ENCODE peak calls at places on chromosome 2, in five cellular contexts. One of them, this sample, is unnamed.

GRCh38 chr2:236939751-236940229 is 145.9 kb upstream of the COPS8 start:
- DNase-seq in adrenal gland: peak
- DNase-seq in heart left ventricle: no peak
- DNase-seq in ovary: no peak
- DNase-seq in stomach: no peak
- DNase-seq in this sample: no peak

GRCh38 chr2:121099329-121100318 is 185.4 kb downstream of the TFCP2L1 start:
- DNase-seq in adrenal gland: no peak
- DNase-seq in heart left ventricle: peak
- DNase-seq in ovary: no peak
- DNase-seq in stomach: peak
- DNase-seq in this sample: no peak

GRCh38 chr2:48954935-48955334 is 199.4 kb downstream of the FSHR start:
- DNase-seq in adrenal gland: no peak
- DNase-seq in heart left ventricle: no peak
- DNase-seq in ovary: no peak
- DNase-seq in stomach: no peak
- DNase-seq in this sample: no peak

GRCh38 chr2:152309352-152310214 is 25.4 kb upstream of the FMNL2 start:
- DNase-seq in adrenal gland: no peak
- DNase-seq in heart left ventricle: no peak
- DNase-seq in ovary: no peak
- DNase-seq in stomach: no peak
- DNase-seq in this sample: no peak

GRCh38 chr2:10771786-10772185 is 40.8 kb downstream of the PDIA6 start:
- DNase-seq in adrenal gland: no peak
- DNase-seq in heart left ventricle: no peak
- DNase-seq in ovary: no peak
- DNase-seq in stomach: no peak
- DNase-seq in this sample: no peak

GRCh38 chr2:9379372-9379725 is 44.0 kb downstream of the ITGB1BP1 start:
- DNase-seq in adrenal gland: no peak
- DNase-seq in heart left ventricle: no peak
- DNase-seq in ovary: no peak
- DNase-seq in stomach: no peak
- DNase-seq in this sample: no peak

GRCh38 chr2:144524190-144524957 is 4.5 kb upstream of the ZEB2 start:
- DNase-seq in adrenal gland: peak
- DNase-seq in heart left ventricle: peak
- DNase-seq in ovary: peak
- DNase-seq in stomach: no peak
- DNase-seq in this sample: no peak

GRCh38 chr2:228318218-228318617 is 136.7 kb upstream of the SPHKAP start:
- DNase-seq in adrenal gland: peak
- DNase-seq in heart left ventricle: peak
- DNase-seq in ovary: no peak
- DNase-seq in stomach: no peak
- DNase-seq in this sample: peak

GRCh38 chr2:176122633-176123482 is at the start of gene HOXD9:
- DNase-seq in adrenal gland: peak
- DNase-seq in heart left ventricle: no peak
- DNase-seq in ovary: peak
- DNase-seq in stomach: no peak
- DNase-seq in this sample: no peak

GRCh38 chr2:30763151-30763660 is 44.0 kb downstream of the CAPN13 start:
- DNase-seq in adrenal gland: no peak
- DNase-seq in heart left ventricle: no peak
- DNase-seq in ovary: no peak
- DNase-seq in stomach: peak
- DNase-seq in this sample: no peak

GRCh38 chr2:64623232-64623879 is 30.4 kb downstream of the SERTAD2 start:
- DNase-seq in adrenal gland: peak
- DNase-seq in heart left ventricle: no peak
- DNase-seq in ovary: no peak
- DNase-seq in stomach: peak
- DNase-seq in this sample: no peak

GRCh38 chr2:404581-404980 is 116.7 kb upstream of the ALKAL2 start:
- DNase-seq in adrenal gland: no peak
- DNase-seq in heart left ventricle: no peak
- DNase-seq in ovary: no peak
- DNase-seq in stomach: no peak
- DNase-seq in this sample: no peak

DNA sequence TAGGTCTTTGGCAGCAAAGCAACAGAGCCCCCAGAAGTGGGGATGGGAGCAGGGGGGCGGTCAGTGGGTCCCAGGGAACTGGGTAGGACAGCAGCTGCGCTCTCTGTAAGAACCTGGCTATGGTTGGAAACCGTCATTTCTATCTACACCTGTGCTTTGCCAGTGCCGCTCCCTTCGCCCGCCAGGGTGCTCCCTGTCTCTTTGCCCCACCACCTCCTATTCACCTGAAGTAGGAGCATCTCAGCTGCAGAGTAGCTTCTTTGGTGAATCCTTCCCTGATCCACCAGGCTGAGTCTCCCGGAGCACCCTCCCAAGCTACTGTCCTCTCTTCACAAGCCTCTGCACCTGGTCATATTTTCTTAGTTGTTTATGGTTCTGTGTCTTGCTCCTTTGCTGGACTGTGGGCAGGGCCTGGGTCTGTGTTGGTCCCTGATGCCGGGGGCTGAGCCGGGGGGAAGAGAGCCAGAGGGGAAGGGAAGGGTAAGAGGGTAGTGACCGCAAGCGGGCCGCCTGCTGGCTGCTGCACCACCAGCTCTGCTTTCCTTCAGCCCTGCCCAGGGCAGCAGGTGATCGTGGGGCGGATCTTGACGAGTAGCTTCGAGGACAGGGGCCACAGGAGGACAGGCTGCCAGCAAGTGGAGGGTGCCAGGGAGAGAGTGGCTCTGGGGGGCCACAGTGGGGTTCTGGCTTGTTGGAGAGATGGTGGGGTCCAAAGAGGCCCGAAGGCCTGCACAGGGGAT is 45.2 kb downstream of the INPP5D start:
- DNase-seq in adrenal gland: no peak
- DNase-seq in heart left ventricle: no peak
- DNase-seq in ovary: no peak
- DNase-seq in stomach: no peak
- DNase-seq in this sample: no peak
- TF ChIP-seq POLR2A in adrenal gland: no peak
- TF ChIP-seq POLR2A in heart left ventricle: no peak
- TF ChIP-seq POLR2A in ovary: no peak
- TF ChIP-seq POLR2A in stomach: no peak
- TF ChIP-seq POLR2A in this sample: no peak

DNA sequence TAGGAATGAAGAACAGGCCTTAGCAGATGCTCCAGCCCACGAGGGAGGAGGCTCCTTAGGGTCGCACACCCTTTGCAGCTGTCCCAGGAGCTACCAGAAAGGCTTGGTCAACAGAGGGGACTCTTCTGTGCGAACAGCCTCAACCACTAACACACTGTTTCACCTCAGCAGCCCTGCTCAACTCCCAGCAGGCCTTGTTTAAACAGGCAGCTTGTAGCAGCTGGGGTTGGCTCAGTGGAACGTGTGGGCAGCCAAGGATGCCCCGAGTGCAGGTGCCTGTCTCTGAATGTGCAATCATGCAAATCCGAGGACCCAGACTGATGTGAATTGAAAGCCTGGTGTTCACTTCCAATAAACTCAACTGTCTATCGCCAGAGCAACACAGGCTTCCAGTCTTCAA is 88.7 kb upstream of the CXCR4 start:
- DNase-seq in adrenal gland: no peak
- DNase-seq in heart left ventricle: no peak
- DNase-seq in ovary: no peak
- DNase-seq in stomach: no peak
- DNase-seq in this sample: no peak
- TF ChIP-seq POLR2A in adrenal gland: no peak
- TF ChIP-seq POLR2A in heart left ventricle: no peak
- TF ChIP-seq POLR2A in ovary: no peak
- TF ChIP-seq POLR2A in stomach: no peak
- TF ChIP-seq POLR2A in this sample: no peak

GRCh38 chr2:241490444-241490760 is 18.0 kb downstream of the STK25 start:
- DNase-seq in adrenal gland: no peak
- DNase-seq in heart left ventricle: no peak
- DNase-seq in ovary: no peak
- DNase-seq in stomach: no peak
- DNase-seq in this sample: no peak
- TF ChIP-seq POLR2A in adrenal gland: no peak
- TF ChIP-seq POLR2A in heart left ventricle: no peak
- TF ChIP-seq POLR2A in ovary: no peak
- TF ChIP-seq POLR2A in stomach: no peak
- TF ChIP-seq POLR2A in this sample: no peak

GRCh38 chr2:233013027-233013461 is at the start of gene NGEF:
- DNase-seq in adrenal gland: peak
- DNase-seq in heart left ventricle: no peak
- DNase-seq in ovary: no peak
- DNase-seq in stomach: peak
- DNase-seq in this sample: no peak
- TF ChIP-seq POLR2A in adrenal gland: no peak
- TF ChIP-seq POLR2A in heart left ventricle: no peak
- TF ChIP-seq POLR2A in ovary: no peak
- TF ChIP-seq POLR2A in stomach: no peak
- TF ChIP-seq POLR2A in this sample: no peak

DNA sequence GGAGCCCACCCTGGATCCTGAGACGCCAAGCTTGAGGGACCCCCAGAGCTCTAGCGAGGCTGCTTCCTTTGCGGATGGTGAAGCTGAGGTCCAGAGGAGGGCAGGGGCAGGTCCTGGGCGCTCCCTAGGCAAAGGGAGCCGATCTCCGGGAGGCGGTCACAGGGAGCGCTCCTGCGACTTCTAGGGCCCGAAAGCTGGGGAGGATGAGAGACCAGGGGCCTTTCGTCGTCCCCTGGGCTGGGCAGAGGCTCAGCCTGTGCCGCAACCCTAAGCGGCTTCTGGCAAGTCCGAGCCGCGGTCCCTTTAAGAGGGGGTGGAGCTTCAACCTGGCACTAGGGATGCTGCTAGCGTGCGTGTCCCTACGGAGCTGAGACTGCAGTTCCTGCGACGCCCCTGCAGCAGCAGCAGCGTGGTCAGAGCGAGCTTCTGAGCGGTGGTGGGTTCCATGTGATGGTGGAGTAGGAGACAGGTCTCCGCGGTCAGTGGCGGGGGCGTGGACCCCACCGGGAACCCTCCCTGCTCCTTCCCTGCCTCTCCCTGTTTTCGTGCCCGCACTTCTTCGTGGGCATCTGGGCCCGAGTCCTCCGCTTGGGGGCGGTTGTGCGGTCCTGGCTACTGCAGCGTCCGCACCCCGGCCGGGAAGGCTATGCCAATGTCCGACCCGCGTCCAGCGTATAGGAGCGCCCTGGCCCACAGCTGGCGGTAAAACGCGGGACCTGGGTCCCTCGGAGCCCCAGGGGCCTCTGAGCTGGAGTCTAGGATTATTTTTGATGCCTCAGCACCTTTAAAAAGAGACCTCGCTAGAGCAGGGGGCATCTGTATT is 154.6 kb downstream of the CCDC74A start:
- DNase-seq in adrenal gland: peak
- DNase-seq in heart left ventricle: peak
- DNase-seq in ovary: peak
- DNase-seq in stomach: peak
- DNase-seq in this sample: peak
- TF ChIP-seq POLR2A in adrenal gland: no peak
- TF ChIP-seq POLR2A in heart left ventricle: no peak
- TF ChIP-seq POLR2A in ovary: no peak
- TF ChIP-seq POLR2A in stomach: no peak
- TF ChIP-seq POLR2A in this sample: peak

DNA sequence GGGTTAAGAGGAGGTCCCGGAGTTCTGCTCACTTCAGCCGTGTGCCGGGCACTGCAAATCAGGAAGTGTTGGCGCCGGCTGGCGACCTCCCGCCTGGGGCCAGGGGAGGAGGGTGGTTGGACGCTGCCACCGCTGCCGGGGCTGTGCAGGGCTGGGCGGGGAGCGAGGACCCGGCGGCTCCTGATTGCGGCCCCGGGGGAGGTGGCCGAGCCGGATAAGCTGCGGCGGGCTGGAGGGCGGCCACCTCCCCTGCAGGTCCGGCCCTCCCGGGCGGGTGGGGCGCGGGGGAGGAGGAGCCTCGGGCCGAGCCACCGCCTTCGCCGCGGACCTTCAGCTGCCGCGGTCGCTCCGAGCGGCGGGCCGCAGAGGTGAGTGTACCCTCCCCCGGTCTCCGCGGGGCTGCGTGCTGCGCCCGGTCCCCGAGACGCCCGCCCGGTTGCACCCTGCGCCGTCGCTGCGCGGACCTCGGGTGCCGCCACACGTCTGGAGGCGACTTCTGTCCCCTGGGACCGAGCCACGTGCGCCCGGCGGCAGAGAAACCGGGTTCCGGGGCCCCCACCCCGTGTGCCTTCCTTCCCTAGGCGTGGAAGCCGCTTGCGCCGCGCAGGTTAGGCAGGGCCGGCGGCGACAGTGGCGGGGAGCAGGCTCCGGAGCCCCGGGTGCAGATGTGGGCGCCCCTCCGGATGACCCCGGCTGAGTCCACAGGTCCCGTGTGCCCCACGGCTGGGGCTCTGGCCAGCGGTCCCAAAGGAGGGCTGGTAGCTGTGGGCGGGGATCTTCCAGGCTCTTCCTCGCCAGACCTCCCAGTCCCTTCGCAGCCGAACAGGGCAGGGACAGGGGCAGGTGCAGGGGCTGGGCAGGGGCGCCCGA is at the start of gene STEAP3:
- DNase-seq in adrenal gland: peak
- DNase-seq in heart left ventricle: peak
- DNase-seq in ovary: peak
- DNase-seq in stomach: peak
- DNase-seq in this sample: peak
- TF ChIP-seq POLR2A in adrenal gland: peak
- TF ChIP-seq POLR2A in heart left ventricle: no peak
- TF ChIP-seq POLR2A in ovary: no peak
- TF ChIP-seq POLR2A in stomach: no peak
- TF ChIP-seq POLR2A in this sample: peak

DNA sequence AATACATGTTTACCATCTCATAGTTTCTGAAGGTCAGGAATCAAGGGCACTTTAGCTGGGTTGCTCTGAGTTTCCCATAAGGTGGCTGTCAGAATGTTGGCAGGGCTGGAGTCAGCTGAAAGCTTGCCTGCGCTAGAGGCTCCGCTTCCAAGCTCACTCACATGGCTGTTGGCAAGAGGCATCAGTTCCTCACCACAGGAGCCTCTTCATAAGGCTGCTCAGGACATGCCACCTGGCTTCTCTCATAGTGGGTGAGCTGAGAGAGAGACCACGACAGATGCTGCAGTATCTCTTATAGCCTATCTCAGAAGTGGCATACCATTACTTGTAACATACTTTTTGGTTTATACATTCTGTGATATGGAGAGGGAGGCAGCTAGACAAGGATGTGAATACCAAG is 7.2 kb downstream of the HADHB start:
- DNase-seq in adrenal gland: peak
- DNase-seq in heart left ventricle: peak
- DNase-seq in ovary: peak
- DNase-seq in stomach: peak
- DNase-seq in this sample: no peak
- TF ChIP-seq POLR2A in adrenal gland: no peak
- TF ChIP-seq POLR2A in heart left ventricle: no peak
- TF ChIP-seq POLR2A in ovary: no peak
- TF ChIP-seq POLR2A in stomach: no peak
- TF ChIP-seq POLR2A in this sample: no peak

This sample was measured in H54.